ENCODE peak calls at places on chromosomes 2 and 18, in ten cellular contexts. T is activated CD8-positive, alpha-beta T cell treated with anti-CD3 and anti-CD28 coated beads, Interleukin-2, amount 10 ng/mL, durations not matched to agents 7 days and 5 days; W is colonic mucosa; Z is GM18507; P is Right ventricle myocardium superior; J is CD8-positive, alpha-beta memory T cell; L is NCI-H1436; Q is MM.1S; Y is left cardiac atrium; E is activated naive CD4-positive, alpha-beta T cell treated with Interleukin-2 at 50 U/mL for 16 hours. S is an unnamed sample.

GRCh38 chr18:61322265-61322873 is 10.9 kb upstream of the CDH20 start:
- DNase-seq in Z (peak), P (peak), E (no peak), T (peak), W (peak), L (peak), Y (peak), Q (peak), J (no peak), S (peak)

GRCh38 chr18:78637442-78638402 is 341.9 kb upstream of the SALL3 start:
- DNase-seq in T (no peak), Q (no peak), J (no peak), W (no peak), E (no peak), Z (no peak), L (no peak), P (no peak), Y (no peak), S (no peak)

GRCh38 chr2:226424971-226425370 is 374.6 kb downstream of the IRS1 start:
- DNase-seq in Q (no peak), Y (no peak), P (no peak), Z (no peak), W (no peak), L (no peak), J (no peak), T (no peak), E (no peak), S (no peak)

GRCh38 chr2:223537100-223537499 is 65.1 kb downstream of the SCG2 start:
- DNase-seq in Q (no peak), J (no peak), Y (no peak), E (no peak), P (no peak), T (no peak), W (no peak), L (no peak), Z (no peak), S (no peak)

GRCh38 chr2:8296340-8296739 is 385.5 kb upstream of the ID2 start:
- DNase-seq in E (peak), J (no peak), Y (no peak), P (no peak), Z (no peak), T (no peak), Q (no peak), L (no peak), W (no peak), S (no peak)

GRCh38 chr2:70431948-70432347 is 121.7 kb downstream of the TGFA start:
- DNase-seq in Y (no peak), T (no peak), Q (no peak), E (no peak), Z (no peak), J (no peak), L (no peak), W (no peak), P (no peak), S (no peak)

GRCh38 chr2:178632729-178633128 is 152.5 kb downstream of the PLEKHA3 start:
- DNase-seq in Q (peak), T (no peak), Z (no peak), L (no peak), W (no peak), P (no peak), Y (no peak), E (no peak), J (no peak), S (no peak)

GRCh38 chr2:21041943-21042707 is 1.7 kb downstream of the APOB start:
- DNase-seq in J (no peak), P (no peak), W (no peak), Z (no peak), L (no peak), E (no peak), Q (no peak), T (no peak), Y (peak), S (no peak)

GRCh38 chr2:109064660-109065306 is 64.2 kb upstream of the SH3RF3 start:
- DNase-seq in W (no peak), Q (no peak), Z (no peak), Y (no peak), E (no peak), L (no peak), P (no peak), J (no peak), T (no peak), S (no peak)